ENCODE peak calls at places on chromosomes 6 and 20, in five cellular contexts. One of them, this sample, is unnamed.

GRCh38 chr6:105257350-105257749 is 77.5 kb upstream of the POPDC3 start:
- DNase-seq in GM12878: no peak
- DNase-seq in K562: no peak
- DNase-seq in HepG2: no peak
- DNase-seq in H1: no peak
- DNase-seq in this sample: no peak

GRCh38 chr6:87658516-87658915 is 43.5 kb downstream of the AKIRIN2 start:
- DNase-seq in GM12878: no peak
- DNase-seq in K562: no peak
- DNase-seq in HepG2: no peak
- DNase-seq in H1: no peak
- DNase-seq in this sample: no peak

GRCh38 chr6:164322533-164322932 is 908.0 kb downstream of the QKI start:
- DNase-seq in GM12878: no peak
- DNase-seq in K562: no peak
- DNase-seq in HepG2: no peak
- DNase-seq in H1: no peak
- DNase-seq in this sample: no peak

GRCh38 chr6:141394565-141395051 is 738.1 kb upstream of the GJE1 start:
- DNase-seq in GM12878: no peak
- DNase-seq in K562: no peak
- DNase-seq in HepG2: peak; percentile 20
- DNase-seq in H1: no peak
- DNase-seq in this sample: no peak

GRCh38 chr6:32432050-32432450 is 7.6 kb upstream of the HLA-DRA start:
- DNase-seq in GM12878: no peak
- DNase-seq in K562: no peak
- DNase-seq in HepG2: peak; percentile 27
- DNase-seq in H1: no peak
- DNase-seq in this sample: peak; percentile 56

GRCh38 chr6:145148392-145149175 is 586.7 kb downstream of the EPM2A start:
- DNase-seq in GM12878: peak; percentile 1
- DNase-seq in K562: no peak
- DNase-seq in HepG2: peak; percentile 36
- DNase-seq in H1: no peak
- DNase-seq in this sample: peak; percentile 25

GRCh38 chr6:146300540-146300939 is 243.1 kb upstream of the RAB32 start:
- DNase-seq in GM12878: no peak
- DNase-seq in K562: no peak
- DNase-seq in HepG2: no peak
- DNase-seq in H1: no peak
- DNase-seq in this sample: no peak

GRCh38 chr20:46230811-46231282 is 77.5 kb downstream of the CDH22 start:
- DNase-seq in GM12878: no peak
- DNase-seq in K562: peak; percentile 39
- DNase-seq in HepG2: peak; percentile 25
- DNase-seq in H1: peak; percentile 83
- DNase-seq in this sample: peak; percentile 85

GRCh38 chr6:1906625-1907024 is 296.9 kb downstream of the FOXC1 start:
- DNase-seq in GM12878: no peak
- DNase-seq in K562: no peak
- DNase-seq in HepG2: no peak
- DNase-seq in H1: no peak
- DNase-seq in this sample: no peak

GRCh38 chr6:157520986-157521664 is 140.1 kb downstream of the ZDHHC14 start:
- DNase-seq in GM12878: no peak
- DNase-seq in K562: no peak
- DNase-seq in HepG2: no peak
- DNase-seq in H1: no peak
- DNase-seq in this sample: no peak

GRCh38 chr6:4797590-4797989 is 21.4 kb downstream of the CDYL start:
- DNase-seq in GM12878: no peak
- DNase-seq in K562: no peak
- DNase-seq in HepG2: no peak
- DNase-seq in H1: no peak
- DNase-seq in this sample: no peak

GRCh38 chr20:19815553-19815991 is 57.5 kb downstream of the RIN2 start:
- DNase-seq in GM12878: no peak
- DNase-seq in K562: no peak
- DNase-seq in HepG2: peak; percentile 70
- DNase-seq in H1: no peak
- DNase-seq in this sample: peak; percentile 10

GRCh38 chr6:24899647-24900325 is 36.0 kb downstream of the RIPOR2 start:
- DNase-seq in GM12878: no peak
- DNase-seq in K562: no peak
- DNase-seq in HepG2: no peak
- DNase-seq in H1: no peak
- DNase-seq in this sample: no peak

GRCh38 chr6:73349311-73349710 is 4.8 kb downstream of the DPPA5 start:
- DNase-seq in GM12878: no peak
- DNase-seq in K562: no peak
- DNase-seq in HepG2: no peak
- DNase-seq in H1: no peak
- DNase-seq in this sample: peak; percentile 93

GRCh38 chr20:8223096-8223870 is 91.2 kb downstream of the PLCB1 start:
- DNase-seq in GM12878: no peak
- DNase-seq in K562: no peak
- DNase-seq in HepG2: peak; percentile 50
- DNase-seq in H1: no peak
- DNase-seq in this sample: no peak

GRCh38 chr6:142683688-142684087 is 261.3 kb downstream of the HIVEP2 start:
- DNase-seq in GM12878: no peak
- DNase-seq in K562: no peak
- DNase-seq in HepG2: no peak
- DNase-seq in H1: no peak
- DNase-seq in this sample: no peak

GRCh38 chr20:330233-331149 is 5.1 kb downstream of the SOX12 start:
- DNase-seq in GM12878: no peak
- DNase-seq in K562: peak; percentile 58
- DNase-seq in HepG2: peak; percentile 71
- DNase-seq in H1: peak; percentile 66
- DNase-seq in this sample: peak; percentile 91

GRCh38 chr6:106825156-106825555 is 149.4 kb downstream of the CD24 start:
- DNase-seq in GM12878: no peak
- DNase-seq in K562: no peak
- DNase-seq in HepG2: no peak
- DNase-seq in H1: no peak
- DNase-seq in this sample: no peak

GRCh38 chr20:19969507-19970255 is 47.5 kb upstream of the NAA20 start:
- DNase-seq in GM12878: no peak
- DNase-seq in K562: no peak
- DNase-seq in HepG2: no peak
- DNase-seq in H1: no peak
- DNase-seq in this sample: no peak

GRCh38 chr6:112482373-112482772 is 135.2 kb downstream of the RFPL4B start:
- DNase-seq in GM12878: no peak
- DNase-seq in K562: no peak
- DNase-seq in HepG2: no peak
- DNase-seq in H1: no peak
- DNase-seq in this sample: no peak

GRCh38 chr20:62304331-62305148 is 1.7 kb downstream of the ADRM1 start:
- DNase-seq in GM12878: no peak
- DNase-seq in K562: no peak
- DNase-seq in HepG2: no peak
- DNase-seq in H1: no peak
- DNase-seq in this sample: no peak

GRCh38 chr6:135909737-135910387 is 58.4 kb downstream of the PDE7B start:
- DNase-seq in GM12878: peak; percentile 19
- DNase-seq in K562: peak; percentile 40
- DNase-seq in HepG2: peak; percentile 70
- DNase-seq in H1: peak; percentile 60
- DNase-seq in this sample: peak; percentile 92

DNA sequence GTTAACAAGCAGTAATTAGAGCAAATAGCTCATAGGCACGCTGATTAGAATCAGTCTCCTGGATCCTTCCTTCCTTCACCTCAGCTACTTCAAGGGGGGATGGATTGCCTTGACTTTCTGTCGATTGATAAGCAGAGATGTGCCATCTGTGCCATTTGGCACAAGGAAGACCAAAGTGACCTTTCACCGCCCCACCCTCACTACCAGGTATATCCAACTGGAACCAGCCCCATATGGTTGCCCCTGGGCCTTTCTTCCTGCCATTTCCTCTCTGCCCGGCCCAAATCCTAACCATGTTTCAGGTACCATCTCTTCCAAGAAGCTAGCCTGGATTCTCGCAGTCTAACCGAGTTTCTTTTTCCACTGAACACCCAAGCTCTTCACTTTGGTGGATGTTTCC is 8.7 kb upstream of the CPNE5 start:
- DNase-seq in GM12878: no peak
- DNase-seq in K562: no peak
- DNase-seq in HepG2: no peak
- DNase-seq in H1: no peak
- DNase-seq in this sample: no peak
- H3K4me2 ChIP-seq in GM12878: no peak overlapping the region
- H3K4me2 ChIP-seq in K562: peak overlapping the region; percentile 69
- H3K4me2 ChIP-seq in HepG2: no peak overlapping the region
- H3K4me2 ChIP-seq in H1: peak overlapping the region; percentile 83
- H3K4me2 ChIP-seq in this sample: no peak overlapping the region

GRCh38 chr20:41604002-41604401 is 14.2 kb downstream of the CHD6 start:
- DNase-seq in GM12878: no peak
- DNase-seq in K562: no peak
- DNase-seq in HepG2: no peak
- DNase-seq in H1: no peak
- DNase-seq in this sample: no peak
- TF ChIP-seq CTCF in GM12878: no peak
- TF ChIP-seq CTCF in K562: no peak
- TF ChIP-seq CTCF in HepG2: peak; percentile 35
- TF ChIP-seq CTCF in H1: no peak
- TF ChIP-seq CTCF in this sample: peak; percentile 35

GRCh38 chr6:30837870-30838269 is 46.4 kb upstream of the DDR1 start:
- DNase-seq in GM12878: no peak
- DNase-seq in K562: no peak
- DNase-seq in HepG2: no peak
- DNase-seq in H1: no peak
- DNase-seq in this sample: no peak

GRCh38 chr6:30840922-30841643 is 43.2 kb upstream of the DDR1 start:
- DNase-seq in GM12878: no peak
- DNase-seq in K562: no peak
- DNase-seq in HepG2: no peak
- DNase-seq in H1: no peak
- DNase-seq in this sample: no peak

GRCh38 chr6:30839666-30840065 is 44.7 kb upstream of the DDR1 start:
- DNase-seq in GM12878: no peak
- DNase-seq in K562: no peak
- DNase-seq in HepG2: no peak
- DNase-seq in H1: no peak
- DNase-seq in this sample: no peak

GRCh38 chr6:30841644-30842504 is 42.4 kb upstream of the DDR1 start:
- DNase-seq in GM12878: no peak
- DNase-seq in K562: no peak
- DNase-seq in HepG2: no peak
- DNase-seq in H1: no peak
- DNase-seq in this sample: no peak

DNA sequence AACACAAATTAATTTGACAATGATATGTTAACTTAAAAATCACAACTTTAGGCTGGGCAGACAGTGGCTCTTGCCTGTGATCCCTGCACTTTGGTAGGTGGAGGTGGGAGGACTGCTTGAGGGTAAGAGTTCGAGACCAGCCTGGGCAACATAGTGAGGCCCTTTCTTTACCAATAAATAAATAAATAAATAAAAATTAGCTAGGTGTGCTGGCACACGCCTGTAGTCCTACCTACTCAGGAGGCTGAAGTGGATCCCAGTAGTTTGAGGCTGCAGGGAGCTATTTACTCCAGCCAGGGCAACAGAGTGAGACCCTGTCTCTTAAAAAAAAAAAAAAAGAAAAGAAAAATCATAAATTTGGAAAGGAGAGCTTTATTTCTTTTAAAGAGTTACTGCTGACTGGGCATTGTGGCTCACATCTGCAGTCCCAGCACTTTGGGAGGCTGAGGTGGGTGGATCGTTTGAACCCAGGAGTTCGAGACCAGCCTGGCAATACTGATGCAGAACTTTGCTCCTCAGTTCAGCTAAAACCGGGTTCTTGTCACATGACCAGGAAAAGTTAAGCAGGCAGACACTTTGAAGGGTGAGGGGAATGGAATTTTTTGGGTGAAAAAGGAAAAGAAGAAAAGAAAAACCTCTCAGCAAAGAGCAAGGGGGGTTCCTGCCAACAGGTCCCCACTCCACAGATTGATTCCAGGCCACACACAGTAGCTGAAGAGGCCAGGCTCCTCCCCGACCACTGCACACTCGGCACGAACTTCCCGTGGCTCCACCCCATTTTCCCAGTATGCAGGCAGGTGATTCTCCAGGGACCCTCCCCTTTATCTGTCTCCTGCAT is 44.0 kb upstream of the DDR1 start:
- DNase-seq in GM12878: no peak
- DNase-seq in K562: peak; percentile 26
- DNase-seq in HepG2: no peak
- DNase-seq in H1: no peak
- DNase-seq in this sample: no peak
- TF ChIP-seq CREB1 in GM12878: no peak
- TF ChIP-seq CREB1 in K562: no peak
- TF ChIP-seq CREB1 in HepG2: no peak
- TF ChIP-seq CREB1 in H1: no peak
- TF ChIP-seq CREB1 in this sample: no peak

DNA sequence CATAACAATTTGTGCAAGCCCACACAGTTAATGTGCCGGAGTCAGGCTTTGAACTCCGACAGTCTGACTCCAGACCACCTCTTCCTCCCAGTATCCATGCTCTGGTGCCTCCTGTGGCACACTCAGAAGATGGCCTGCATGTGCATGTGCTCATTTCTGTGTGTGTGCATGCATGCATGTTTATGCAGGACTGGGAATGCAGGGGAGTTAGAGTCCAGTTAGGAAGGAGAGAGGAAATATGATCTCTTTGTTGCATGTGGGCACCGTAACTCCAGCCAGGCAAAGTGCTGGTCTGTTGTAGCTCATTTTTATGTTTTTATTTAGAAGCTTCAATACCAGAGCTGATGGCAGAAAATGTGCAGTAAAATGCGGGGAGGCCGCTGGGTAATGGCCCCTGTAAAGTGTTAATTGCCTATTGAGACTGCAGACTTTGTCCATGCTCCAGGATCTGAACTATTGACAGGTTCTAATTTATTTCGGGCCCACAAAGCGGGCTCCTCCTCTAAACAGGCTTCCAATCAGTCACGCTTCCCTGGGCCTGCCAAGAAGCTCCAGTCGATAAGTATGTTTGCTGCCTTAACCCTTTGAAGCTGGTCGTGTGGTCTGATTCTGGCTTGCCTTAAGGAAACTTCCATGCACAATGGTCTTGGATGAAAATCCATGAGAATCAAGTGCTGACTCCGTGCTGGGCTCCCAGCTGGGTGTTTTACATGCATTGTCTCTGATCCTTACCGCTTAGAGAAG is 248.4 kb downstream of the DHX35 start:
- DNase-seq in GM12878: no peak
- DNase-seq in K562: no peak
- DNase-seq in HepG2: no peak
- DNase-seq in H1: no peak
- DNase-seq in this sample: peak; percentile 3
- H3K4me2 ChIP-seq in GM12878: no peak overlapping the region
- H3K4me2 ChIP-seq in K562: no peak overlapping the region
- H3K4me2 ChIP-seq in HepG2: no peak overlapping the region
- H3K4me2 ChIP-seq in H1: no peak overlapping the region
- H3K4me2 ChIP-seq in this sample: no peak overlapping the region